ENCODE peak calls at places on chromosome 12, in six cellular contexts. One of them, this sample, is unnamed.

GRCh38 chr12:41190360-41190759 is 2.2 kb downstream of the PDZRN4 start:
- DNase-seq in head of caudate nucleus: peak
- DNase-seq in ELR: peak
- DNase-seq in COR-L47: peak
- DNase-seq in effector CD8-positive, alpha-beta T cell: no peak
- DNase-seq in endothelial cell: peak
- DNase-seq in this sample: no peak

GRCh38 chr12:132596016-132596415 is 14.4 kb downstream of the LRCOL1 start:
- DNase-seq in head of caudate nucleus: no peak
- DNase-seq in ELR: peak
- DNase-seq in COR-L47: no peak
- DNase-seq in effector CD8-positive, alpha-beta T cell: no peak
- DNase-seq in endothelial cell: no peak
- DNase-seq in this sample: no peak

GRCh38 chr12:47988073-47989022 is 15.9 kb downstream of the COL2A1 start:
- DNase-seq in head of caudate nucleus: no peak
- DNase-seq in ELR: peak
- DNase-seq in COR-L47: no peak
- DNase-seq in effector CD8-positive, alpha-beta T cell: no peak
- DNase-seq in endothelial cell: peak
- DNase-seq in this sample: no peak

GRCh38 chr12:43029971-43030370 is 440.4 kb upstream of the PRICKLE1 start:
- DNase-seq in head of caudate nucleus: no peak
- DNase-seq in ELR: no peak
- DNase-seq in COR-L47: no peak
- DNase-seq in effector CD8-positive, alpha-beta T cell: no peak
- DNase-seq in endothelial cell: no peak
- DNase-seq in this sample: no peak

GRCh38 chr12:76226397-76226796 is 121.8 kb downstream of the BBS10 start:
- DNase-seq in head of caudate nucleus: no peak
- DNase-seq in ELR: peak
- DNase-seq in COR-L47: no peak
- DNase-seq in effector CD8-positive, alpha-beta T cell: no peak
- DNase-seq in endothelial cell: no peak
- DNase-seq in this sample: no peak

GRCh38 chr12:13610280-13610679 is 371.1 kb downstream of the GRIN2B start:
- DNase-seq in head of caudate nucleus: no peak
- DNase-seq in ELR: no peak
- DNase-seq in COR-L47: no peak
- DNase-seq in effector CD8-positive, alpha-beta T cell: no peak
- DNase-seq in endothelial cell: no peak
- DNase-seq in this sample: no peak

GRCh38 chr12:121089031-121089812 is 43.5 kb upstream of the P2RX7 start:
- DNase-seq in head of caudate nucleus: no peak
- DNase-seq in ELR: peak
- DNase-seq in COR-L47: no peak
- DNase-seq in effector CD8-positive, alpha-beta T cell: no peak
- DNase-seq in endothelial cell: no peak
- DNase-seq in this sample: no peak

GRCh38 chr12:109758406-109759075 is 44.9 kb downstream of the FAM222A start:
- DNase-seq in head of caudate nucleus: peak
- DNase-seq in ELR: no peak
- DNase-seq in COR-L47: no peak
- DNase-seq in effector CD8-positive, alpha-beta T cell: no peak
- DNase-seq in endothelial cell: no peak
- DNase-seq in this sample: no peak

GRCh38 chr12:62834971-62835547 is 99.9 kb downstream of the PPM1H start:
- DNase-seq in head of caudate nucleus: no peak
- DNase-seq in ELR: peak
- DNase-seq in COR-L47: no peak
- DNase-seq in effector CD8-positive, alpha-beta T cell: no peak
- DNase-seq in endothelial cell: no peak
- DNase-seq in this sample: no peak

GRCh38 chr12:58815235-58815634 is 105.1 kb downstream of the LRIG3 start:
- DNase-seq in head of caudate nucleus: no peak
- DNase-seq in ELR: no peak
- DNase-seq in COR-L47: no peak
- DNase-seq in effector CD8-positive, alpha-beta T cell: no peak
- DNase-seq in endothelial cell: no peak
- DNase-seq in this sample: no peak

GRCh38 chr12:109432431-109432830 is 44.7 kb downstream of the KCTD10 start:
- DNase-seq in head of caudate nucleus: no peak
- DNase-seq in ELR: no peak
- DNase-seq in COR-L47: no peak
- DNase-seq in effector CD8-positive, alpha-beta T cell: no peak
- DNase-seq in endothelial cell: no peak
- DNase-seq in this sample: no peak

GRCh38 chr12:117167769-117168168 is 22.5 kb downstream of the FBXO21 start:
- DNase-seq in head of caudate nucleus: no peak
- DNase-seq in ELR: no peak
- DNase-seq in COR-L47: no peak
- DNase-seq in effector CD8-positive, alpha-beta T cell: no peak
- DNase-seq in endothelial cell: no peak
- DNase-seq in this sample: no peak

GRCh38 chr12:76559277-76560082 is at the start of gene OSBPL8:
- DNase-seq in head of caudate nucleus: peak
- DNase-seq in ELR: peak
- DNase-seq in COR-L47: peak
- DNase-seq in effector CD8-positive, alpha-beta T cell: peak
- DNase-seq in endothelial cell: peak
- DNase-seq in this sample: peak

GRCh38 chr12:103846415-103846814 is 5.4 kb upstream of the NT5DC3 start:
- DNase-seq in head of caudate nucleus: no peak
- DNase-seq in ELR: no peak
- DNase-seq in COR-L47: no peak
- DNase-seq in effector CD8-positive, alpha-beta T cell: no peak
- DNase-seq in endothelial cell: no peak
- DNase-seq in this sample: no peak

GRCh38 chr12:49322708-49323523 is at the start of gene TROAP:
- DNase-seq in head of caudate nucleus: peak
- DNase-seq in ELR: peak
- DNase-seq in COR-L47: peak
- DNase-seq in effector CD8-positive, alpha-beta T cell: peak
- DNase-seq in endothelial cell: peak
- DNase-seq in this sample: peak

GRCh38 chr12:111570090-111570961 is 28.8 kb downstream of the ATXN2 start:
- DNase-seq in head of caudate nucleus: no peak
- DNase-seq in ELR: peak
- DNase-seq in COR-L47: no peak
- DNase-seq in effector CD8-positive, alpha-beta T cell: no peak
- DNase-seq in endothelial cell: no peak
- DNase-seq in this sample: no peak

GRCh38 chr12:124828264-124829007 is 35.2 kb downstream of the SCARB1 start:
- DNase-seq in head of caudate nucleus: no peak
- DNase-seq in ELR: peak
- DNase-seq in COR-L47: no peak
- DNase-seq in effector CD8-positive, alpha-beta T cell: no peak
- DNase-seq in endothelial cell: no peak
- DNase-seq in this sample: no peak

GRCh38 chr12:122834229-122834920 is 882 bp upstream of the HIP1R start:
- DNase-seq in head of caudate nucleus: peak
- DNase-seq in ELR: peak
- DNase-seq in COR-L47: peak
- DNase-seq in effector CD8-positive, alpha-beta T cell: no peak
- DNase-seq in endothelial cell: peak
- DNase-seq in this sample: peak

GRCh38 chr12:96193725-96194571 is at the start of gene ELK3:
- DNase-seq in head of caudate nucleus: peak
- DNase-seq in ELR: peak
- DNase-seq in COR-L47: peak
- DNase-seq in effector CD8-positive, alpha-beta T cell: peak
- DNase-seq in endothelial cell: peak
- DNase-seq in this sample: no peak

GRCh38 chr12:4441355-4442330 is 4.0 kb downstream of the FGF6 start:
- DNase-seq in head of caudate nucleus: no peak
- DNase-seq in ELR: no peak
- DNase-seq in COR-L47: peak
- DNase-seq in effector CD8-positive, alpha-beta T cell: no peak
- DNase-seq in endothelial cell: no peak
- DNase-seq in this sample: no peak

GRCh38 chr12:4027412-4027811 is 154.2 kb upstream of the PARP11 start:
- DNase-seq in head of caudate nucleus: no peak
- DNase-seq in ELR: peak
- DNase-seq in COR-L47: no peak
- DNase-seq in effector CD8-positive, alpha-beta T cell: peak
- DNase-seq in endothelial cell: no peak
- DNase-seq in this sample: no peak

GRCh38 chr12:41907036-41907435 is 237.6 kb downstream of the GXYLT1 start:
- DNase-seq in head of caudate nucleus: no peak
- DNase-seq in ELR: no peak
- DNase-seq in COR-L47: no peak
- DNase-seq in effector CD8-positive, alpha-beta T cell: no peak
- DNase-seq in endothelial cell: no peak
- DNase-seq in this sample: no peak

GRCh38 chr12:3114671-3115070 is 37.5 kb downstream of the TSPAN9 start:
- DNase-seq in head of caudate nucleus: no peak
- DNase-seq in ELR: no peak
- DNase-seq in COR-L47: no peak
- DNase-seq in effector CD8-positive, alpha-beta T cell: no peak
- DNase-seq in endothelial cell: no peak
- DNase-seq in this sample: no peak

GRCh38 chr12:50505945-50506344 is 1.2 kb downstream of the DIP2B start:
- DNase-seq in head of caudate nucleus: peak
- DNase-seq in ELR: peak
- DNase-seq in COR-L47: no peak
- DNase-seq in effector CD8-positive, alpha-beta T cell: no peak
- DNase-seq in endothelial cell: no peak
- DNase-seq in this sample: no peak

GRCh38 chr12:6699989-6700645 is 498 bp downstream of the PIANP start:
- DNase-seq in head of caudate nucleus: peak
- DNase-seq in ELR: peak
- DNase-seq in COR-L47: no peak
- DNase-seq in effector CD8-positive, alpha-beta T cell: no peak
- DNase-seq in endothelial cell: peak
- DNase-seq in this sample: no peak

GRCh38 chr12:19683178-19683927 is 244.1 kb downstream of the AEBP2 start:
- DNase-seq in head of caudate nucleus: no peak
- DNase-seq in ELR: peak
- DNase-seq in COR-L47: no peak
- DNase-seq in effector CD8-positive, alpha-beta T cell: no peak
- DNase-seq in endothelial cell: no peak
- DNase-seq in this sample: no peak

GRCh38 chr12:3187846-3188755 is 110.9 kb downstream of the TSPAN9 start:
- DNase-seq in head of caudate nucleus: peak
- DNase-seq in ELR: no peak
- DNase-seq in COR-L47: peak
- DNase-seq in effector CD8-positive, alpha-beta T cell: no peak
- DNase-seq in endothelial cell: no peak
- DNase-seq in this sample: no peak

GRCh38 chr12:21683115-21683514 is 25.5 kb upstream of the LDHB start:
- DNase-seq in head of caudate nucleus: no peak
- DNase-seq in ELR: no peak
- DNase-seq in COR-L47: no peak
- DNase-seq in effector CD8-positive, alpha-beta T cell: no peak
- DNase-seq in endothelial cell: no peak
- DNase-seq in this sample: no peak

GRCh38 chr12:11755311-11755930 is 105.9 kb downstream of the ETV6 start:
- DNase-seq in head of caudate nucleus: no peak
- DNase-seq in ELR: no peak
- DNase-seq in COR-L47: no peak
- DNase-seq in effector CD8-positive, alpha-beta T cell: no peak
- DNase-seq in endothelial cell: no peak
- DNase-seq in this sample: no peak